ENCODE peak calls at places on chromosomes 2 and 18, in ten cellular contexts. Y is spleen, V is breast epithelium, A is sigmoid colon, O is HCT116, U is prostate gland, S is H1, T is suprapubic skin, W is endothelial cell of umbilical vein, R is K562. B is an unnamed sample.

GRCh38 chr2:27584597-27584996 is 1.8 kb downstream of the ZNF512 start:
- DNase-seq in Y (no peak), V (no peak), A (no peak), O (no peak), U (no peak), S (no peak), T (no peak), W (no peak), R (no peak), B (no peak)

GRCh38 chr2:159773426-159773825 is 24.6 kb downstream of the CD302 start:
- DNase-seq in Y (no peak), V (no peak), A (no peak), O (no peak), U (no peak), S (no peak), T (no peak), W (no peak), R (no peak), B (no peak)

GRCh38 chr2:117523267-117523666 is 291.2 kb upstream of the DDX18 start:
- DNase-seq in Y (no peak), V (peak), A (peak), O (no peak), U (peak), S (no peak), T (no peak), W (peak), R (no peak), B (no peak)

GRCh38 chr2:146873646-146874259 is 971.1 kb upstream of the ACVR2A start:
- DNase-seq in Y (no peak), V (no peak), A (no peak), O (peak), U (no peak), S (no peak), T (no peak), W (no peak), R (no peak), B (no peak)

GRCh38 chr2:149989447-149990063 is 402.0 kb upstream of the MMADHC start:
- DNase-seq in Y (no peak), V (no peak), A (no peak), O (no peak), U (peak), S (no peak), T (no peak), W (peak), R (no peak), B (no peak)

GRCh38 chr2:37219046-37219445 is 12.3 kb downstream of the CEBPZ start:
- DNase-seq in Y (no peak), V (no peak), A (no peak), O (no peak), U (peak), S (no peak), T (no peak), W (no peak), R (no peak), B (no peak)

GRCh38 chr2:109514857-109515256 is 98.9 kb downstream of the SEPTIN10 start:
- DNase-seq in Y (no peak), V (no peak), A (no peak), O (no peak), U (no peak), S (no peak), T (no peak), W (no peak), R (no peak), B (no peak)

GRCh38 chr2:25972049-25972823 is 10.1 kb downstream of the KIF3C start:
- DNase-seq in Y (no peak), V (no peak), A (no peak), O (no peak), U (no peak), S (no peak), T (no peak), W (peak), R (no peak), B (no peak)

GRCh38 chr2:16623046-16623445 is 42.6 kb downstream of the CYRIA start:
- DNase-seq in Y (no peak), V (no peak), A (no peak), O (no peak), U (no peak), S (no peak), T (no peak), W (no peak), R (no peak), B (no peak)

GRCh38 chr2:188322569-188323531 is 31.2 kb downstream of the GULP1 start:
- DNase-seq in Y (no peak), V (no peak), A (no peak), O (no peak), U (no peak), S (no peak), T (no peak), W (peak), R (no peak), B (no peak)

GRCh38 chr18:6885992-6886823 is 156.7 kb downstream of the ARHGAP28 start:
- DNase-seq in Y (no peak), V (no peak), A (no peak), O (no peak), U (peak), S (no peak), T (no peak), W (peak), R (peak), B (no peak)

GRCh38 chr2:74985983-74986382 is 27.5 kb downstream of the POLE4 start:
- DNase-seq in Y (no peak), V (no peak), A (no peak), O (no peak), U (no peak), S (no peak), T (no peak), W (no peak), R (no peak), B (no peak)

GRCh38 chr2:192333642-192334041 is 138.9 kb upstream of the TMEFF2 start:
- DNase-seq in Y (no peak), V (no peak), A (no peak), O (no peak), U (no peak), S (no peak), T (no peak), W (no peak), R (no peak), B (no peak)

GRCh38 chr2:205408690-205409089 is 273.6 kb upstream of the NRP2 start:
- DNase-seq in Y (no peak), V (no peak), A (no peak), O (no peak), U (no peak), S (no peak), T (no peak), W (no peak), R (no peak), B (no peak)
- TF ChIP-seq POLR2AphosphoS5 in Y (no peak), V (no peak), A (no peak), O (no peak), U (no peak), S (no peak), T (no peak), W (no peak), R (no peak), B (no peak)

DNA sequence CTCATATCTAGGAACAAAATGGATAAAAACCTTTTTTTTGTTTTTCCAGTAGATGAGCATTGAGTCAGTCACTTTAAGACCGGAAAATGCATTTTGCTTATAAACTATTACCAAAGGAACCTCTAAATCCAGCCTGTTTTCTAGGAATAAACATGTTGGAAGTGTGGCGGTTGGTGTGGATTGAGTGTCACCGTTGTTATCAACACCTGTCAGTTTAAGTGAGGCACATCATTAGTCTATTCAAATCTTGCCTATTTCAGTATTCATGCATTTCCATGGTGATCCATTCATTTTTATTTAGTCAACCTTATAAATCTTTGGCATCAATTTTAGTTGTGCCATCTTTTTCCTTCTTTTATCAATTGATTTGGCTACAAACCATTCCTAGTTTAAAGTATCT is 3.3 kb downstream of the KLHL29 start:
- DNase-seq in Y (no peak), V (no peak), A (no peak), O (no peak), U (no peak), S (no peak), T (no peak), W (no peak), R (no peak), B (no peak)
- TF ChIP-seq POLR2AphosphoS5 in Y (no peak), V (no peak), A (no peak), O (no peak), U (no peak), S (no peak), T (no peak), W (no peak), R (no peak), B (no peak)

GRCh38 chr2:236169151-236169721 is 1.1 kb upstream of the GBX2 start:
- DNase-seq in Y (peak), V (no peak), A (peak), O (no peak), U (no peak), S (no peak), T (no peak), W (peak), R (no peak), B (no peak)

GRCh38 chr2:236167297-236168109 is 683 bp downstream of the GBX2 start:
- DNase-seq in Y (peak), V (no peak), A (no peak), O (no peak), U (no peak), S (no peak), T (no peak), W (peak), R (peak), B (no peak)

GRCh38 chr2:236166781-236167296 is 1.3 kb downstream of the GBX2 start:
- DNase-seq in Y (no peak), V (no peak), A (no peak), O (no peak), U (no peak), S (no peak), T (no peak), W (peak), R (no peak), B (no peak)

GRCh38 chr2:236169741-236170654 is 1.8 kb upstream of the GBX2 start:
- DNase-seq in Y (no peak), V (no peak), A (no peak), O (no peak), U (no peak), S (no peak), T (no peak), W (no peak), R (no peak), B (no peak)

DNA sequence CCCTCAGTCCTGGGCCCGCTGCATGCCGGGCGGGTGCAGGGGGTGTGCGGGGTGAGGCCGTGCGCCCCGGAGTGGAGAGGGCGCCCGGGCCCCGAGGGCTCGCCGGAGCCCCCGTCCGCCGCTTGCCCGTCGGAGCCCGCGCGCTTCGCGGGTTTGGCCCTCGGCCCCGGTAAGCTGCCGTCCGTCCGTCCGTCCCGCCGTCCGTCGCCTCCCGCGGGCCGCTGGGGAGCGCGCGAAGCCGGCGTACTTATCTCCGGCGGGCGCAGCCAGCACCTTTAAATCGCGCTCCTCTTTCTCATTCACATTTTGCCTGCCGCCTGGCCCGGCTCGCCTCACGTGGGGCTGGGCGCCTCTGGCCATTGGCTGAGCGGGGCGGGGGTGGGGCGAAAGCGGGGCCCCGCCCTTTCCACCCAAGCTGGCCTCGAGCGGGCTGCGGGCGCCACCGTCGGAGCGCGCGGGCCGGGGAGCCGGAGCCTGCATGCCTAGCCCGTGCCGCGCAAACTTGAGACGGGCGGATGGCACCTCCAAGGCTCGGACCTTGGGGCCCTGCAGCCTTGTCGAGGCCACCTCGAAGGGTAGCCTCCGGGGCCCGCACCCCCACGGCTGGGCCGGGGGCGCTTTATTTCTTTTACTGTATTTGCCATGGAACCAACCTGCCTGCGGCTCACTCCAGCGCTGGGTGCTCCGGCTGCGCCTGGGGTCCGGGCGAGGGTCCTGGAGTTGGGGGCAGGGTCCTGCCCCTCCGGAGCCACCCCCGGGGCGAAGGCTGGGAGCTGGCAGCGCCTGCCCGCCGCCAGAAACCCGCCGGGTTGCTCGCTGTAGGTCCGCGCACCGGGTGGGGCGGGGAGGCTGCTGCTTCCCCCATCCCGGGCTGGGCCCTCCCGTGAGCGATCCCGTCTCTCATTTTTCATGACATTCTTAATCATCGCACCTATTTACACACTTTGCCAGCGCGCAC is at the start of gene GBX2:
- DNase-seq in Y (peak), V (no peak), A (peak), O (peak), U (no peak), S (no peak), T (no peak), W (peak), R (peak), B (no peak)
- TF ChIP-seq POLR2AphosphoS5 in Y (no peak), V (no peak), A (no peak), O (peak), U (no peak), S (no peak), T (no peak), W (peak), R (no peak), B (no peak)

GRCh38 chr2:237923507-237924163 is 43.2 kb upstream of the UBE2F start:
- DNase-seq in Y (peak), V (no peak), A (peak), O (peak), U (peak), S (peak), T (peak), W (peak), R (peak), B (peak)
- TF ChIP-seq POLR2AphosphoS5 in Y (peak), V (peak), A (peak), O (no peak), U (peak), S (no peak), T (no peak), W (peak), R (no peak), B (no peak)

B was measured in GM12892.